ENCODE peak calls at places on chromosome 3, in seven cellular contexts. E, V, M, B, F, S and L are unnamed samples.

GRCh38 chr3:184730924-184731323 is 19.1 kb upstream of the MAGEF1 start:
- DNase-seq in E (no peak), V (no peak), M (no peak), B (no peak), F (no peak), S (no peak), L (no peak)

GRCh38 chr3:130354430-130354829 is 9.0 kb downstream of the COL6A5 start:
- DNase-seq in E (no peak), V (peak; percentile 3), M (no peak), B (no peak), F (no peak), S (no peak), L (peak; percentile 36)

GRCh38 chr3:29805757-29806156 is 524.9 kb downstream of the RBMS3 start:
- DNase-seq in E (no peak), V (no peak), M (peak; percentile 17), B (no peak), F (no peak), S (no peak), L (peak; percentile 37)

GRCh38 chr3:69855436-69856162 is 116.3 kb downstream of the MITF start:
- DNase-seq in E (peak; percentile 31), V (no peak), M (no peak), B (no peak), F (no peak), S (peak; percentile 41), L (peak; percentile 71)

GRCh38 chr3:3119393-3119851 is 7.3 kb upstream of the TRNT1 start:
- DNase-seq in E (no peak), V (no peak), M (no peak), B (no peak), F (no peak), S (no peak), L (no peak)

GRCh38 chr3:43770426-43771103 is 79.8 kb downstream of the ABHD5 start:
- DNase-seq in E (peak; percentile 50), V (no peak), M (no peak), B (no peak), F (no peak), S (peak; percentile 74), L (peak; percentile 78)

GRCh38 chr3:177824841-177825240 is 627.6 kb upstream of the TBL1XR1 start:
- DNase-seq in E (no peak), V (no peak), M (no peak), B (no peak), F (no peak), S (no peak), L (no peak)

GRCh38 chr3:184740509-184741258 is 28.8 kb upstream of the MAGEF1 start:
- DNase-seq in E (peak; percentile 80), V (no peak), M (no peak), B (no peak), F (peak; percentile 54), S (no peak), L (peak; percentile 87)

GRCh38 chr3:126952983-126953660 is 29.8 kb upstream of the PLXNA1 start:
- DNase-seq in E (no peak), V (no peak), M (no peak), B (no peak), F (no peak), S (no peak), L (no peak)

GRCh38 chr3:149179225-149179624 is 42.4 kb downstream of the CP start:
- DNase-seq in E (peak; percentile 68), V (no peak), M (no peak), B (no peak), F (no peak), S (no peak), L (peak; percentile 80)

GRCh38 chr3:46939578-46940405 is 36.8 kb downstream of the CCDC12 start:
- DNase-seq in E (no peak), V (no peak), M (no peak), B (no peak), F (no peak), S (no peak), L (no peak)

GRCh38 chr3:46942079-46942478 is 34.5 kb downstream of the CCDC12 start:
- DNase-seq in E (no peak), V (no peak), M (no peak), B (no peak), F (no peak), S (no peak), L (no peak)

GRCh38 chr3:46943237-46944187 is 33.0 kb downstream of the CCDC12 start:
- DNase-seq in E (peak; percentile 83), V (no peak), M (no peak), B (no peak), F (peak; percentile 68), S (peak; percentile 61), L (no peak)

GRCh38 chr3:46944191-46944590 is 32.4 kb downstream of the CCDC12 start:
- DNase-seq in E (no peak), V (peak; percentile 27), M (no peak), B (no peak), F (no peak), S (no peak), L (no peak)

GRCh38 chr3:46942481-46943236 is 33.9 kb downstream of the CCDC12 start:
- DNase-seq in E (no peak), V (no peak), M (no peak), B (no peak), F (no peak), S (no peak), L (no peak)
- H3K4me1 ChIP-seq in E (peaks cover 39% of the 10 kb centered on the region), V (peaks cover 31% of the 10 kb centered on the region), M (no peaks in the 10 kb centered on the region), B (peaks cover 5% of the 10 kb centered on the region), F (peaks cover 59% of the 10 kb centered on the region), S (peaks cover 89% of the 10 kb centered on the region), L (peaks cover 7% of the 10 kb centered on the region)

GRCh38 chr3:40215015-40215414 is 94.5 kb upstream of the EIF1B start:
- DNase-seq in E (no peak), V (no peak), M (no peak), B (no peak), F (no peak), S (no peak), L (no peak)
- TF ChIP-seq EZH2 in E (no peak), V (no peak), M (no peak), B (no peak), F (no peak), S (no peak), L (no peak)

GRCh38 chr3:56133423-56133822 is 334.8 kb downstream of the ERC2 start:
- DNase-seq in E (peak; percentile 59), V (no peak), M (no peak), B (no peak), F (no peak), S (no peak), L (peak; percentile 80)
- TF ChIP-seq EZH2phosphoT487 in E (no peak), V (no peak), M (no peak), B (no peak), F (no peak), S (no peak), L (no peak)

DNA sequence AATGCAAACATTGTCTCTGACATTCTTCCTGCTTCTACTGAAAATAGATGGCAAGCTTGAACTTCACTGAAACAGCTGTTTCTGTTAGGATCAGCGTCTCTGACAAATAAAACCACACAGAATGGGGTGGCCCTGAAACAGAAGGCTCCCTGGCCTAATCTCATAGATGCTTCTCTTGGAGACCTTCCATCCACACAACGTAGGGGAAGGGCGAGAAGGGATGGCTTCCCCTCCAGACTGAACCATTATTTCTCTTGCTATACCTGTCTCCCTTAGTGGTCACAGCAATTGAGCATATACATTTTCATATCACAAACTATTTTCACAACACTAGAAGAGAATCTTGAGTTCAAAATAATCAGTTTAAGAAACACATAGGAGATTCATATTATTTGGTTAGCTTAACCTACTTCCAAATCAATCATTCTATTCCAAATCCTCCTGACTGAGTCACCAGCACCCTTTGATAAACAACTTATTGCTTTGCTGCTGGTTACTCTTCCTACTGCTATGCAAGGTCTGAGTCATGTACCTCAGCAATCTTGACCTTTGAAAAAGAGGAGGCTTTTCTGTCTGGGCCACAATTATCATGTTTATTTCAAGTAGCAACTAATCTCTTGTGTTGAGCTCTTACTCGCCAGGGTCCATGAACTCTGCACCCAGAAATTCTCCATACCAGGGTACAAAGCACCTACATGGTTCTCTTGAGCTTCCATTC is 45.5 kb downstream of the CBLB start:
- DNase-seq in E (peak; percentile 90), V (no peak), M (no peak), B (no peak), F (peak; percentile 70), S (peak; percentile 62), L (peak; percentile 95)
- H3K4me1 ChIP-seq in E (peaks cover 27% of the 10 kb centered on the region), V (no peaks in the 10 kb centered on the region), M (no peaks in the 10 kb centered on the region), B (no peaks in the 10 kb centered on the region), F (peaks cover 32% of the 10 kb centered on the region), S (peaks cover 28% of the 10 kb centered on the region), L (peaks cover 58% of the 10 kb centered on the region)

GRCh38 chr3:128487538-128487812 is 5.5 kb downstream of the GATA2 start:
- DNase-seq in E (no peak), V (no peak), M (no peak), B (no peak), F (no peak), S (no peak), L (no peak)
- TF ChIP-seq EZH2 in E (no peak), V (peak; percentile 94), M (no peak), B (no peak), F (no peak), S (no peak), L (no peak)

DNA sequence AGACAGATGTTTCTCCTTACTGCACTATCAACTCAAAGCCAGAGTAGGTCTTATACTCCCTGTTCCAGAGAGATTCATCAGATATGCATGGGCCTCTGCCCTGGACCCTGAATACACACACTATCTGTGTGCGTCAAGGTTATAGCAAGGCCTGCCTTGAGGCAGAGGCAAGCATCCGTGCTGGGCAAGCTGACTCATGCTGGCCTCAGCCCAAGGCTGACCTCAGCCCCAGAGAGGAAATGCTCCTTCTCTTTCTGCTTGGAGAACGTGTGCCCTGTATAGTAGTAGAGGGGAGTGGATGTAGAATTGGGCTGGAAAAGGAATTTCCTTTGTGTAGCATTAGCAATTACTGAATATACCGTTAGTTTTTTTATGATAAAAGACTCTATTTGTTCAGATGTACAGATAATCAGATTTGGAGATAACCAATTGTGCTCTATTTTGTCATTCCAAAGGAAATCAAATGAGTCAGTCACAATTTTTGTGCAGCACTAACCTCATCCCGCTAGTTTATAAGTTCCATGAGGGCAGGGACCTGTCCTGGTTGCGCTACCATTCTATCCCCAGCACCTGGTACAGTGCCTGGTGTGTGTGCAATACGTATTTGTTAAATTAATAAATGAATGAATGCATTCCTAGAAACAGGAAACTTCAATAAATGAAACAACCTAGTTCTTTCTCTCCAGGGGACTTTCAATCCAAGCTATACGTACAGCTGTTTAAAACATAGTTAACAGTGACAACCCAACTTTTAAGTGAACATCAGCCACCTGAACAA is 13.3 kb upstream of the PAQR9 start:
- DNase-seq in E (peak; percentile 93), V (peak; percentile 32), M (no peak), B (no peak), F (peak; percentile 61), S (peak; percentile 66), L (peak; percentile 96)
- TF ChIP-seq EZH2phosphoT487 in E (no peak), V (no peak), M (no peak), B (no peak), F (no peak), S (no peak), L (no peak)